ENCODE peak calls at places on chromosomes 5 and 9, in eight cellular contexts. G is HCT116; O is GM20000; L is activated CD4-positive, alpha-beta T cell treated with anti-CD3 and anti-CD28 coated beads, Interleukin-2, amount 50 U/mL, for 1 hour; W is hepatocyte; U is adipocyte; I is activated CD8-positive, alpha-beta memory T cell treated with anti-CD3 and anti-CD28 coated beads for 48 hours; J is posterior cingulate gyrus. Z is an unnamed sample.

GRCh38 chr9:33728613-33729012 is 66.7 kb upstream of the PRSS3 start:
- DNase-seq in O (no peak), L (no peak), W (no peak), G (no peak), I (no peak), J (no peak), U (no peak), Z (no peak)

GRCh38 chr5:57298985-57299491 is 125.2 kb downstream of the GPBP1 start:
- DNase-seq in U (peak; percentile 96), I (no peak), O (peak; percentile 37), J (no peak), W (peak; percentile 92), L (peak; percentile 20), G (peak; percentile 79), Z (peak; percentile 59)

GRCh38 chr9:2085719-2086515 is 70.8 kb downstream of the SMARCA2 start:
- DNase-seq in J (no peak), L (no peak), G (no peak), I (no peak), O (no peak), W (no peak), U (peak; percentile 78), Z (no peak)

GRCh38 chr5:141050622-141051525 is at the start of gene PCDHB1:
- DNase-seq in J (no peak), O (no peak), G (no peak), U (peak; percentile 1), W (peak; percentile 31), I (no peak), L (no peak), Z (no peak)

GRCh38 chr9:9847750-9848149 is 765.1 kb downstream of the PTPRD start:
- DNase-seq in J (no peak), W (no peak), G (no peak), I (no peak), U (no peak), L (no peak), O (no peak), Z (no peak)

GRCh38 chr9:134566936-134567335 is 74.7 kb upstream of the COL5A1 start:
- DNase-seq in O (no peak), I (no peak), L (no peak), G (no peak), W (peak; percentile 1), J (no peak), U (no peak), Z (no peak)

GRCh38 chr9:85949591-85950335 is 8.8 kb downstream of the NAA35 start:
- DNase-seq in O (no peak), U (peak; percentile 46), L (no peak), I (no peak), W (no peak), G (no peak), J (no peak), Z (no peak)

GRCh38 chr9:91179237-91180138 is 182.2 kb downstream of the AUH start:
- DNase-seq in G (no peak), I (no peak), W (no peak), J (no peak), O (no peak), L (no peak), U (no peak), Z (no peak)

GRCh38 chr9:91166796-91167366 is 194.8 kb downstream of the AUH start:
- DNase-seq in U (peak; percentile 54), O (no peak), J (no peak), G (no peak), W (no peak), L (no peak), I (no peak), Z (no peak)

Z was measured in cerebellar cortex.